ENCODE peak calls at places on chromosomes 1 and 21, in seven cellular contexts. V is PC-3, L is transverse colon, O is endodermal cell, J is body of pancreas, S is kidney, R is A549. E is an unnamed sample.

GRCh38 chr1:90162216-90162615 is 167.3 kb downstream of the ZNF326 start:
- DNase-seq in V (no peak), R (no peak), L (no peak), O (no peak), S (no peak), J (no peak), E (no peak)

GRCh38 chr21:38534591-38534990 is 36.3 kb upstream of the ERG start:
- DNase-seq in R (no peak), L (no peak), S (no peak), V (no peak), O (no peak), J (no peak), E (no peak)

GRCh38 chr1:116923421-116923820 is 13.7 kb downstream of the PTGFRN start:
- DNase-seq in V (peak), J (no peak), L (no peak), O (peak), S (no peak), R (no peak), E (peak)

GRCh38 chr1:42046772-42047552 is 106.2 kb upstream of the GUCA2B start:
- DNase-seq in R (no peak), V (no peak), S (no peak), J (peak), O (no peak), L (no peak), E (peak)

GRCh38 chr1:9836632-9836960 is 12.8 kb upstream of the CLSTN1 start:
- DNase-seq in O (no peak), R (no peak), V (no peak), L (no peak), J (no peak), S (no peak), E (no peak)

GRCh38 chr1:110235839-110236682 is 25.9 kb downstream of the KCNC4 start:
- DNase-seq in V (peak), O (no peak), J (peak), R (peak), L (no peak), S (peak), E (no peak)

GRCh38 chr1:215875712-215876111 is 308.6 kb downstream of the KCTD3 start:
- DNase-seq in J (no peak), R (no peak), V (no peak), L (no peak), S (no peak), O (no peak), E (no peak)

GRCh38 chr21:44089001-44089911 is 17.9 kb upstream of the PWP2 start:
- DNase-seq in O (no peak), V (no peak), S (peak), L (peak), J (peak), R (no peak), E (no peak)

GRCh38 chr1:39305555-39305954 is 101.1 kb downstream of the MACF1 start:
- DNase-seq in S (no peak), L (no peak), V (no peak), O (no peak), R (peak), J (no peak), E (no peak)

GRCh38 chr1:236009857-236010256 is 55.0 kb downstream of the NID1 start:
- DNase-seq in S (no peak), O (no peak), J (no peak), V (peak), L (no peak), R (no peak), E (peak)

GRCh38 chr1:115289940-115290339 is 48.1 kb downstream of the NGF start:
- DNase-seq in R (no peak), S (no peak), L (no peak), V (no peak), O (peak), J (no peak), E (no peak)

GRCh38 chr1:55275976-55276375 is 60.8 kb upstream of the USP24 start:
- DNase-seq in V (no peak), R (no peak), L (no peak), J (no peak), O (no peak), S (no peak), E (no peak)

GRCh38 chr1:183243190-183244065 is 57.4 kb downstream of the LAMC2 start:
- DNase-seq in V (no peak), J (peak), O (no peak), L (peak), R (no peak), S (no peak), E (peak)

GRCh38 chr1:53145051-53145600 is 2.7 kb upstream of the SLC1A7 start:
- DNase-seq in R (no peak), L (no peak), O (no peak), J (no peak), V (no peak), S (no peak), E (no peak)

GRCh38 chr1:206864939-206865671 is at the start of gene IL20:
- DNase-seq in R (peak), O (peak), J (peak), V (peak), S (peak), L (peak), E (peak)

GRCh38 chr1:18739956-18740355 is 109.3 kb downstream of the PAX7 start:
- DNase-seq in O (peak), L (no peak), S (no peak), R (no peak), J (no peak), V (no peak), E (no peak)

GRCh38 chr1:24311234-24311633 is 7.9 kb upstream of the GRHL3 start:
- DNase-seq in J (no peak), L (no peak), O (no peak), R (no peak), S (no peak), V (no peak), E (no peak)

GRCh38 chr1:229888561-229889001 is 178.5 kb upstream of the GALNT2 start:
- DNase-seq in S (no peak), V (no peak), L (no peak), O (no peak), R (no peak), J (peak), E (no peak)

GRCh38 chr1:53592521-53592982 is 133.4 kb downstream of the DMRTB1 start:
- DNase-seq in R (peak), O (peak), S (no peak), V (peak), J (peak), L (peak), E (no peak)

GRCh38 chr1:117606608-117607261 is 887 bp downstream of the TENT5C start:
- DNase-seq in L (peak), J (peak), O (peak), R (no peak), V (peak), S (peak), E (peak)

GRCh38 chr1:85328713-85329376 is 52.4 kb upstream of the BCL10 start:
- DNase-seq in J (peak), L (no peak), S (no peak), R (peak), V (peak), O (peak), E (no peak)

GRCh38 chr1:45299981-45300668 is 26.6 kb upstream of the HPDL start:
- DNase-seq in L (peak), J (peak), V (peak), S (no peak), R (peak), O (peak), E (peak)

GRCh38 chr21:44658913-44659595 is 1.3 kb downstream of the KRTAP12-3 start:
- DNase-seq in R (no peak), S (no peak), J (no peak), O (no peak), L (no peak), V (no peak), E (no peak)

GRCh38 chr1:154791292-154792278 is 78.5 kb downstream of the KCNN3 start:
- DNase-seq in L (peak), V (peak), R (no peak), O (peak), J (peak), S (no peak), E (peak)

GRCh38 chr1:245242989-245243388 is 88.2 kb downstream of the KIF26B start:
- DNase-seq in O (no peak), S (no peak), R (no peak), L (no peak), V (no peak), J (no peak), E (no peak)

GRCh38 chr1:93980320-93980744 is 71.1 kb upstream of the GCLM start:
- DNase-seq in O (peak), S (no peak), V (peak), L (no peak), J (no peak), R (no peak), E (peak)

GRCh38 chr1:208541225-208541855 is 297.2 kb upstream of the PLXNA2 start:
- DNase-seq in J (no peak), V (peak), R (no peak), L (no peak), S (no peak), O (no peak), E (no peak)

GRCh38 chr1:61581241-61581640 is 143.7 kb downstream of the TM2D1 start:
- DNase-seq in L (no peak), V (no peak), S (no peak), O (no peak), J (no peak), R (no peak), E (no peak)

GRCh38 chr1:228376651-228377631 is 29.7 kb downstream of the TRIM11 start:
- DNase-seq in J (no peak), L (no peak), S (peak), R (no peak), V (no peak), O (no peak), E (no peak)

GRCh38 chr1:116360435-116361173 is 12.4 kb upstream of the ATP1A1 start:
- DNase-seq in L (no peak), V (peak), R (no peak), O (no peak), S (no peak), J (no peak), E (no peak)

GRCh38 chr21:15755125-15755524 is 25.3 kb downstream of the USP25 start:
- DNase-seq in R (no peak), V (no peak), J (no peak), S (no peak), L (no peak), O (no peak), E (no peak)

GRCh38 chr1:51877434-51878306 is 857 bp downstream of the NRDC start:
- DNase-seq in R (peak), S (no peak), V (peak), L (peak), J (peak), O (no peak), E (peak)

GRCh38 chr1:81144240-81144639 is 656.5 kb upstream of the ADGRL2 start:
- DNase-seq in L (no peak), S (no peak), V (no peak), J (no peak), O (no peak), R (no peak), E (no peak)

GRCh38 chr1:89503690-89504089 is 20.9 kb upstream of the LRRC8B start:
- DNase-seq in R (no peak), L (no peak), J (no peak), V (no peak), O (no peak), S (no peak), E (no peak)

GRCh38 chr1:83029050-83029449 is 969.9 kb downstream of the TTLL7 start:
- DNase-seq in O (peak), J (no peak), L (no peak), V (no peak), S (no peak), R (no peak), E (no peak)

GRCh38 chr1:233328661-233329498 is 1.4 kb downstream of the MAP3K21 start:
- DNase-seq in R (peak), S (peak), J (peak), O (peak), L (peak), V (peak), E (peak)

GRCh38 chr1:173744651-173745050 is 29.9 kb downstream of the KLHL20 start:
- DNase-seq in V (no peak), S (no peak), R (no peak), J (no peak), L (no peak), O (no peak), E (no peak)
- H3K27ac ChIP-seq in V (no peak), S (no peak), R (no peak), J (no peak), L (no peak), O (no peak), E (no peak)

GRCh38 chr1:222090103-222090502 is 348.2 kb upstream of the DUSP10 start:
- DNase-seq in S (no peak), O (no peak), R (no peak), J (no peak), L (no peak), V (no peak), E (no peak)
- TF ChIP-seq CTCF in S (no peak), O (no peak), R (no peak), J (no peak), L (no peak), V (no peak), E (no peak)

DNA sequence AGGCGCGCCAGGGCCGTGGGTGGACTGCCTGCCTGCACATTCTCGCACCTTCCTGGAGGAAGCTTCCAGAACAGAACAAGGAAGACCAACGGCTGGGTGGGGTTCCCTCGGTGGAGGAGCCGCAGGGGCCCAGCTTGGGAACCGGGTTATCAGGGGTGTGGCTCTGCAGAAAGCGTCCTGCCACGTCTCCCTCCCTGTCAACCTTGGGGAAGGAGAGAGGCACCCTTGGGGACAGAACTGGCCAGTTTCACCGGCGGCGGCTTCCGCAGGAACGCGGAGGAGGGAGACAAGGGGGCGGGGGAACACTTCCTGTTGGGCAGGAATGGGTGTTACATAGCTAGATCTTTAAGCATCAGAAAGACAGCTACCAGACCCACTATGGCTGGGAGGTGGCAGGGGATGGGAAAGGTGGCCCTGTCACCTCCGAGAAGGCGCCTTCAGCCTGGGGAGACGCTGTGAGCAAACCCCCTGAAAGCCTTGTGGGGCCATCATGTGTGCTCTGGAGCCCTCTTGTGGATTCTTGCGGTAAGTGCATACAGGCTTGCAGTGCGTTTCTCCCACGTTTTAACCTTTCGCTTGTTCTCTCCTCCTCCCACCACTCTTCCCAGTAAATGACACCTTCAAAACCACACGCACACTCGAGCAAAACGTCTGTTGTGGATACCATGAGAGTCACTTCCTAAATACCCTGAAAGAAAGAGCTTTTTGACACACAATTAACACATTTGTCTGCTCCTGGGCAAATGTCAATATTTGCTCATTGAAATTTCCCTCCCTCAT is 3.8 kb upstream of the PLEKHA6 start:
- DNase-seq in O (peak), L (peak), J (peak), V (peak), R (peak), S (peak), E (peak)
- H3K27ac ChIP-seq in O (no peak), L (peak), J (peak), V (no peak), R (peak), S (peak), E (no peak)

GRCh38 chr1:151171190-151171589 is 4.6 kb downstream of the TMOD4 start:
- DNase-seq in J (no peak), V (no peak), L (no peak), S (no peak), O (no peak), R (no peak), E (no peak)

GRCh38 chr1:151175036-151175741 is 592 bp downstream of the TMOD4 start:
- DNase-seq in V (no peak), J (no peak), S (peak), O (no peak), L (no peak), R (no peak), E (no peak)

GRCh38 chr1:151176514-151177045 is 799 bp upstream of the TMOD4 start:
- DNase-seq in V (no peak), R (no peak), L (no peak), J (no peak), S (peak), O (no peak), E (no peak)

GRCh38 chr1:151175910-151176309 is at the start of gene TMOD4:
- DNase-seq in O (no peak), R (peak), V (no peak), J (no peak), S (peak), L (no peak), E (no peak)
- TF ChIP-seq CTCF in O (peak), R (peak), V (peak), J (peak), S (peak), L (peak), E (peak)

GRCh38 chr1:5329068-5329739 is 663.0 kb downstream of the NPHP4 start:
- DNase-seq in R (no peak), O (no peak), S (no peak), V (no peak), J (no peak), L (no peak), E (no peak)

GRCh38 chr1:5338466-5338865 is 653.8 kb downstream of the NPHP4 start:
- DNase-seq in R (no peak), V (no peak), S (no peak), J (no peak), O (no peak), L (no peak), E (no peak)

GRCh38 chr1:5331101-5331500 is 661.1 kb downstream of the NPHP4 start:
- DNase-seq in V (no peak), R (no peak), S (no peak), O (no peak), L (no peak), J (no peak), E (no peak)

GRCh38 chr1:5333326-5333725 is 658.9 kb downstream of the NPHP4 start:
- DNase-seq in S (no peak), R (no peak), J (peak), L (no peak), O (no peak), V (no peak), E (no peak)
- H3K27ac ChIP-seq in S (no peak), R (no peak), J (no peak), L (no peak), O (no peak), V (no peak), E (no peak)

E was measured in cardiac muscle cell.